ENCODE peak calls at places on chromosomes 4 and X, in eight cellular contexts. Q is mammary epithelial cell, N is H9, X is PC-3, P is OCI-LY7, C is IMR-90, S is GM12878, K is A549. D is an unnamed sample.

GRCh38 chr4:39469429-39470077 is 10.7 kb downstream of the LIAS start:
- DNase-seq in S (peak), N (peak), K (peak), X (peak), Q (peak), C (peak), P (peak), D (peak)

GRCh38 chrX:76148011-76148665 is 24.7 kb upstream of the PBDC1 start:
- DNase-seq in C (peak), N (no peak), K (no peak), X (peak), Q (peak), S (peak), P (peak), D (peak)

GRCh38 chr4:138911903-138912713 is 103.5 kb upstream of the NOCT start:
- DNase-seq in Q (peak), S (no peak), X (peak), K (peak), C (no peak), N (no peak), P (no peak), D (no peak)

GRCh38 chrX:132023896-132024386 is 839 bp downstream of the STK26 start:
- DNase-seq in P (peak), N (peak), Q (peak), X (peak), K (peak), S (no peak), C (no peak), D (peak)

GRCh38 chr4:39044947-39045734 is 12.9 kb upstream of the TMEM156 start:
- DNase-seq in S (no peak), N (peak), K (peak), Q (peak), X (no peak), C (no peak), P (peak), D (no peak)

GRCh38 chr4:622071-622995 is 3.0 kb upstream of the PDE6B start:
- DNase-seq in C (no peak), X (no peak), S (no peak), N (no peak), P (no peak), Q (no peak), K (no peak), D (no peak)

GRCh38 chr4:75916091-75916661 is 13.9 kb upstream of the PPEF2 start:
- DNase-seq in N (peak), P (peak), S (no peak), K (peak), Q (peak), C (peak), X (peak), D (peak)

GRCh38 chr4:40307627-40308497 is 27.3 kb upstream of the CHRNA9 start:
- DNase-seq in Q (no peak), N (peak), S (peak), C (no peak), X (no peak), K (no peak), P (peak), D (peak)

GRCh38 chr4:140135529-140136021 is 18.4 kb downstream of the MAML3 start:
- DNase-seq in K (peak), P (no peak), C (no peak), X (peak), S (no peak), Q (no peak), N (no peak), D (no peak)

GRCh38 chrX:103817502-103817901 is 14.6 kb downstream of the RAB9B start:
- DNase-seq in C (peak), S (peak), P (peak), N (no peak), K (peak), Q (no peak), X (peak), D (peak)

GRCh38 chrX:10090319-10090718 is 66.5 kb upstream of the CLCN4 start:
- DNase-seq in S (no peak), X (peak), Q (no peak), P (no peak), N (no peak), K (no peak), C (peak), D (no peak)

GRCh38 chr4:2925931-2926860 is 37.0 kb downstream of the NOP14 start:
- DNase-seq in S (no peak), X (no peak), Q (no peak), P (no peak), K (no peak), C (no peak), N (no peak), D (no peak)

GRCh38 chr4:155339588-155339987 is 37.2 kb downstream of the MAP9 start:
- DNase-seq in Q (no peak), S (no peak), X (peak), P (no peak), N (no peak), C (no peak), K (peak), D (no peak)

GRCh38 chrX:149881081-149881711 is at the start of gene MAGEA8:
- DNase-seq in S (no peak), P (no peak), N (peak), K (no peak), Q (no peak), C (no peak), X (no peak), D (no peak)

GRCh38 chrX:42832764-42833549 is 55.0 kb upstream of the PPP1R2C start:
- DNase-seq in C (no peak), K (no peak), S (no peak), X (no peak), N (no peak), P (no peak), Q (peak), D (no peak)

GRCh38 chr4:101651778-101652177 is 138.8 kb upstream of the BANK1 start:
- DNase-seq in X (no peak), K (no peak), Q (no peak), C (no peak), S (no peak), P (no peak), N (no peak), D (no peak)

GRCh38 chr4:108681321-108681809 is 31.0 kb downstream of the OSTC start:
- DNase-seq in P (no peak), K (no peak), Q (no peak), S (no peak), X (no peak), C (no peak), N (no peak), D (no peak)

GRCh38 chrX:7110821-7111276 is 36.7 kb upstream of the STS start:
- DNase-seq in X (peak), C (no peak), P (peak), S (peak), K (no peak), Q (peak), N (no peak), D (peak)

GRCh38 chrX:21940356-21940829 is at the start of gene SMS:
- DNase-seq in Q (peak), P (peak), K (peak), N (peak), C (peak), S (no peak), X (peak), D (peak)

GRCh38 chr4:32196950-32197688 is 1477.0 kb downstream of the PCDH7 start:
- DNase-seq in C (no peak), S (no peak), N (no peak), K (no peak), P (no peak), X (peak), Q (no peak), D (no peak)

GRCh38 chrX:38085797-38086196 is 79.4 kb downstream of the SYTL5 start:
- DNase-seq in S (no peak), C (no peak), P (no peak), X (no peak), K (no peak), N (no peak), Q (no peak), D (no peak)

GRCh38 chrX:131747173-131747572 is 203.3 kb downstream of the OR13H1 start:
- DNase-seq in N (no peak), X (peak), S (peak), C (peak), Q (peak), P (no peak), K (peak), D (peak)

GRCh38 chr4:40211224-40212185 is 14.7 kb downstream of the RHOH start:
- DNase-seq in Q (no peak), K (no peak), C (peak), X (no peak), P (no peak), S (no peak), N (no peak), D (no peak)

GRCh38 chr4:110586137-110586850 is 36.6 kb downstream of the PITX2 start:
- DNase-seq in N (no peak), C (peak), K (peak), Q (peak), X (peak), P (peak), S (no peak), D (peak)

GRCh38 chr4:159290321-159291030 is 187.6 kb downstream of the RAPGEF2 start:
- DNase-seq in N (no peak), C (peak), K (no peak), X (peak), Q (peak), S (no peak), P (no peak), D (no peak)

DNA sequence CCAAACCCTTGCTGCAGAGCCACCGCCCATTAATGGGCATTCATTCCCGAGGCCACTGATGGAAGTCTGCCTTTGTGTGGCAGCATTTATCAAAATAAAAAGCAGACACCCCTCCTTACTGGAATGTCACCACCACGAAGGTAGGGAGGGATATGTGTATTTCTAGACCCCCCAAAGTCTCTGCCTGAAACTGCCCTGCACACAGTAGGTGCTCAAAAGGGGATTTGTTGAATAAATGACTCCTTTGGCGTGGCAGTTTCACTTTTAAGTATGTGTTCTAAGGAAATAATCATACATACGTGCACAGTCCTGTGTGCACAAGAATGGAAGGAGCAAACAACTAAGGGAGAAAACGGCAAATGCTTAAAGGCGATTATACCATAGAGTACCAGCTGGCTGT is 23.6 kb upstream of the GLOD5 start:
- DNase-seq in S (no peak), Q (no peak), P (peak), K (no peak), C (no peak), N (no peak), X (no peak), D (no peak)
- H3K4me2 ChIP-seq in S (peak), Q (peak), P (peak), K (peak), C (peak), N (peak), X (peak), D (peak)

DNA sequence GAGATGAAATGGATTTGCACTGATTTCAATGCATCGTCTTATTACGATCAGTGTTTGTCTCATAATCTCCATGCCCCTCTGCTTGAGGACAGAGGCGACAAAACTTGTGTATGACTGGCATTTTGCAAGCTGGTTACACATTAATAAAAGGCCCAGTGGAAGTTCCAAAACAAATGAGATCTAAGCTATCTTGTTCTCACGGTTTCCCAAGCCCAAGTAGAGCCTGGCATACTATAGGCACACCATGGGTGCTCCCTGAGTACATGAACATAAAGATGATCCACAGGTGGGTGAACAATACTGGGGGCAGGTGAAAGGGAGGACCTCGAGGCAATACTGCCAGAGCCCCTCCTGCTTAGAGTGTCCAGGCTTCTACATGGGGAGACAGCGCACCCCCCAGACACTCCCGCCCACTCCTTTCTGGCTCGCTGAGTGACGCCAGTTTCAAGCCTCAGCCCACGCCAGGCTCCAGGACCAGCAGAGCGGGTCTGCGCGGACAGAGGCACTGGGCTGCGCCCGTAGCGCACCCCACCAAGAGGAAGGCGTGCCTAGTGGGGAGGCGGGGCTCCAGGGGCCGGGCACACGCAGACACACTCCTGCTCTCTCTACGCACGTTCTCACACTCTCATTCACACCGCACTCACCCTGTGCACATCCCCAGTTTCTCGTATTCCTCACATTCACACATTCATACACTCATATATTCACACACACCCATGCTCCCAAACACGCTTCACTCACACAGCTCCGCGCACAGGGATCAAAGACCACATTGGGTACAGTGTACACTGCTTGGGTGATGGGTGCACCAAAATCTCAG is 8.9 kb upstream of the GSX2 start:
- DNase-seq in K (no peak), N (peak), C (peak), X (peak), S (no peak), Q (peak), P (no peak), D (no peak)
- H3K27ac ChIP-seq in K (peak), N (no peak), C (no peak), X (no peak), S (no peak), Q (no peak), P (no peak), D (no peak)

GRCh38 chrX:25191403-25191802 is 175.6 kb upstream of the ARX start:
- DNase-seq in P (no peak), X (peak), Q (no peak), N (no peak), S (no peak), C (no peak), K (peak), D (no peak)
- TF ChIP-seq CTCF in P (peak), X (peak), Q (no peak), N (peak), S (no peak), C (no peak), K (peak), D (no peak)

GRCh38 chr4:174948826-174949225 is 30.7 kb downstream of the ADAM29 start:
- DNase-seq in C (no peak), K (no peak), P (no peak), Q (no peak), S (no peak), N (no peak), X (no peak), D (no peak)
- H3K4me2 ChIP-seq in C (no peak), K (no peak), P (no peak), Q (no peak), S (no peak), N (no peak), X (no peak), D (no peak)

GRCh38 chrX:39772057-39772832 is 325.5 kb downstream of the BCOR start:
- DNase-seq in C (peak), P (no peak), K (no peak), X (peak), Q (no peak), N (peak), S (no peak), D (peak)
- H3K27ac ChIP-seq in C (peak), P (no peak), K (peak), X (no peak), Q (no peak), N (peak), S (no peak), D (peak)

DNA sequence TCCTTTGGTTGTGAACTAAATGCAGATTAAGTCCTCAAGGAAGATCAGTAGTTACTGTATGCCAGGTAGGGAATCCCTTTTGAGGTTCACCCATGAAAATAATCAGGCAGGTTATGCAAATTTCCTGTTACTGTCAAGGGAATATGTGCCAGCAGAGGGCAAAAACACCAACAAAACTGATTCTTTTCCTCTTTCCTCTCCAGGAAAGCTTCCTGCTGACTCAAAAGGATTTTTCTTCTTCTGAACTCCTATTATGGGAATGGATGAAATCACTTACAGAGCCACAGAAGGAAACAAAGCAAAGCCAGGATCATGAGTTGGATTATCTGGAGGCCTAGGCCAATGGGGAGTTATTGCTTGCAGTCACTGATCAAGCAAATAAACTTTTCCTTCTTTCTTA is 49.8 kb downstream of the TMPRSS11F start:
- DNase-seq in C (no peak), Q (no peak), S (no peak), K (no peak), N (no peak), P (no peak), X (peak), D (no peak)
- TF ChIP-seq CTCF in C (no peak), Q (no peak), S (no peak), K (no peak), N (no peak), P (no peak), X (peak), D (no peak)

DNA sequence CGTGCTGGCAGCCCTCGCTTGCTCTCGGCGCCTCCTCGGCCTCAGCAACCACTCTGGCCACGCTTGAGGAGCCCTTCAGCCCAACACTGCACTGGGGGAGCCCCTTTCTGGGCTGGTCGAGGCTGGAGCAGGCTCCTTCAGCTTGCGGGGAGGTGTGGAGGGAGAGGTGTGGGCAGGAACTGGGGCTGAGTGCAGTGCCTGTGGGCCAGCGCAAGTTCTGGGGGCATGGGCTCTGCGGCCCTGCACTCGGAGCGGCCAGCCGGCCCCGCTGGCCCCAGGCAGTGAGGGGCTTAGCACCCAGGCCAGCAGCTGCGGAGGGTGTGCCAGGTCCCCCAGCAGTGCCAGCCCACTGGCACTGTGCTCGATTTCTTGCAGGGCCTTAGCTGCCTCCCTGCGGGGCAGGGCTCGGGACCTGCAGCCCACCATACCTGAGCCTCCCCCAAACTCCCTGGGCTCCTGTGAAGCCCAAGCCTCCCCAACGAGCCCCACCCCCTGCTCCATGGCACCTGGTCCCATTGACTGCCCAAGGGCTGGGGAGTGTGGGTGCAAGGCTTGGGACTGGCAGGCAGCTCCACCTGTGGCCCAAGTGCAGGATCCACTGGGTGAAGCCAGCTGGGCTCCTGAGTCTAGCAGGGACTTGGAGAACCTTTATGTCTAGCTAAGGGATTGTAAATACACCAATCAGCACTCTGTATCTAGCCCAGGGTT is 556.8 kb downstream of the GABRG1 start:
- DNase-seq in N (no peak), X (no peak), P (no peak), C (no peak), Q (no peak), K (no peak), S (no peak), D (no peak)
- H3K4me2 ChIP-seq in N (no peak), X (no peak), P (no peak), C (no peak), Q (no peak), K (no peak), S (no peak), D (no peak)

GRCh38 chrX:129979207-129979920 is 3.1 kb upstream of the BCORL1 start:
- DNase-seq in N (peak), Q (no peak), X (no peak), C (no peak), S (no peak), P (no peak), K (no peak), D (no peak)

GRCh38 chrX:129981752-129982299 is 609 bp upstream of the BCORL1 start:
- DNase-seq in C (no peak), Q (no peak), P (no peak), N (no peak), K (no peak), X (no peak), S (no peak), D (no peak)

GRCh38 chrX:129980043-129980442 is 2.4 kb upstream of the BCORL1 start:
- DNase-seq in X (no peak), S (no peak), P (no peak), N (no peak), Q (no peak), K (no peak), C (no peak), D (no peak)

GRCh38 chrX:129981207-129981553 is 1.3 kb upstream of the BCORL1 start:
- DNase-seq in K (no peak), C (no peak), P (no peak), X (no peak), N (no peak), Q (no peak), S (no peak), D (no peak)

DNA sequence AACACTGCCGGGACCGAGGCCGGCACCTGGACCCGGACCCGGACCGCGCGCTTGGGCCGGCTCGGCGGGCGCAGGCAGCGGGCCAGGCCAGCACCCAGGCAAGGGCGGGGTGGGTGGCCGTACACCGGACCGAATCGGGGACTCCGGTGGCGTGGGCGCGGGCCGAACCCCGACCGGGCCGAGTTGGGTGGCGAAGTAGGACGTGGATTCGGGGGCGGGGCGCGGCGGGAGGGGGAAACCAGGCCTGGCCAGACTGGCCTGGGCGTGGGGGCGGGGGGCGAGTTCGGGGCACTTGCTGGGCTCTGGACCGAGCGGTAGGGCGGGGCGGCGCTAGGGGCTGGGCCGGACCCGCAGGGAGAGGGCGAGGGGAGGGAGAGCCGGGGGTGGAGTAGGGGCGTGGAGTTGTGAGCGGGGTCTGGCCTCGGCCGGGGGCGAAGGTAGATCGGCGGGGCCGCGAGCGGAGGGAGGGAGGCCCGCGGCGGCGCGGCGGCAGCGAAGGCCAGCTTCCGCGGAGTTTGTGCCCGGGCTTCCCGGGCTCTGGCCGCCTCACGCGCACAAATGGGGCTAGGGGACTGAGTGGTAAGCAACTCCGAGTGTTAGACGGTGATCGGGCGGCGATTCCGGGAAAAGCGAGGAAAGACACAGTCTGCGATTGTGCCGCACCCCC is 1.8 kb upstream of the BCORL1 start:
- DNase-seq in P (no peak), S (no peak), C (no peak), X (peak), Q (no peak), K (peak), N (peak), D (no peak)
- H3K27ac ChIP-seq in P (no peak), S (no peak), C (no peak), X (no peak), Q (no peak), K (peak), N (no peak), D (no peak)

GRCh38 chrX:118839334-118839958 is 15.8 kb downstream of the ZCCHC12 start:
- DNase-seq in K (peak), X (peak), P (no peak), S (no peak), N (peak), C (peak), Q (peak), D (no peak)
- TF ChIP-seq CTCF in K (peak), X (peak), P (peak), S (peak), N (peak), C (peak), Q (peak), D (peak)